ENCODE peak calls at places on chromosomes 13 and 19, in five cellular contexts. Z is CD4-positive, CD25-positive, alpha-beta regulatory T cell; J is stimulated activated naive CD8-positive, alpha-beta T cell treated with anti-CD3 and anti-CD28 coated beads, Interleukin-15, Interleukin-2, amounts not matched to agents 100 U/mL and 50 U/mL, for 24 hours; U is activated CD8-positive, alpha-beta memory T cell treated with anti-CD3 and anti-CD28 coated beads, Interleukin-2, amount 10 ng/mL, durations not matched to agents 7 days and 5 days; M is HCT116. Q is an unnamed sample.

GRCh38 chr13:91308299-91308698 is 39.2 kb upstream of the MIR17HG start:
- ATAC-seq in J (no peak), Z (no peak), M (peak), U (no peak), Q (no peak)

GRCh38 chr19:51386882-51387520 is 773 bp downstream of the LIM2 start:
- ATAC-seq in M (no peak), U (peak), Z (no peak), J (no peak), Q (peak)

GRCh38 chr19:33819496-33819874 is 22.8 kb downstream of the KCTD15 start:
- ATAC-seq in Z (no peak), M (no peak), J (no peak), U (no peak), Q (no peak)

GRCh38 chr13:112222971-112223370 is 153.2 kb upstream of the SPACA7 start:
- ATAC-seq in U (no peak), M (no peak), Z (no peak), J (no peak), Q (no peak)

GRCh38 chr13:46633416-46633815 is 80.4 kb downstream of the LRCH1 start:
- ATAC-seq in Z (no peak), M (peak), J (no peak), U (no peak), Q (no peak)

GRCh38 chr19:5030822-5031221 is 61.9 kb downstream of the KDM4B start:
- ATAC-seq in J (no peak), U (no peak), Z (no peak), M (no peak), Q (peak)

GRCh38 chr19:32914879-32915278 is 45.3 kb upstream of the SLC7A9 start:
- ATAC-seq in Z (no peak), U (no peak), M (no peak), J (no peak), Q (no peak)

GRCh38 chr13:46211116-46211515 is 612 bp upstream of the LRRC63 start:
- ATAC-seq in U (peak), J (peak), M (no peak), Z (peak), Q (peak)

GRCh38 chr19:18520848-18521691 is 800 bp downstream of the ELL start:
- ATAC-seq in U (no peak), J (no peak), M (no peak), Z (no peak), Q (peak)

GRCh38 chr19:13669780-13670355 is 94.5 kb upstream of the MRI1 start:
- ATAC-seq in M (no peak), J (no peak), U (no peak), Z (no peak), Q (no peak)

GRCh38 chr13:111006508-111007031 is 91.7 kb upstream of the ANKRD10 start:
- ATAC-seq in Z (no peak), M (peak), U (no peak), J (no peak), Q (no peak)

GRCh38 chr19:34962945-34963530 is 991 bp downstream of the ZNF792 start:
- ATAC-seq in U (no peak), Z (no peak), M (no peak), J (no peak), Q (no peak)

GRCh38 chr13:73275163-73275562 is 216.4 kb downstream of the KLF5 start:
- ATAC-seq in J (peak), U (peak), Z (no peak), M (no peak), Q (no peak)

GRCh38 chr13:34749046-34749445 is 193.0 kb upstream of the NBEA start:
- ATAC-seq in U (no peak), M (no peak), J (no peak), Z (no peak), Q (no peak)

GRCh38 chr13:41402695-41403511 is 54.4 kb upstream of the RGCC start:
- ATAC-seq in J (peak), Z (peak), M (peak), U (peak), Q (peak)

GRCh38 chr19:50890422-50891252 is 17.4 kb downstream of the KLK2 start:
- ATAC-seq in Z (peak), M (no peak), U (no peak), J (peak), Q (peak)

GRCh38 chr13:30128591-30128990 is 178.8 kb downstream of the KATNAL1 start:
- ATAC-seq in M (no peak), U (no peak), J (no peak), Z (no peak), Q (no peak)

GRCh38 chr13:54875111-54875510 is 1846.5 kb downstream of the OLFM4 start:
- ATAC-seq in M (no peak), J (no peak), U (no peak), Z (no peak), Q (no peak)

GRCh38 chr13:23630349-23631093 is 60.3 kb downstream of the TNFRSF19 start:
- ATAC-seq in M (no peak), U (no peak), Z (no peak), J (no peak), Q (no peak)

GRCh38 chr13:21539687-21540086 is 64.3 kb downstream of the MICU2 start:
- ATAC-seq in M (no peak), J (no peak), Z (no peak), U (no peak), Q (no peak)

GRCh38 chr13:32454886-32455593 is 27.1 kb upstream of the N4BP2L1 start:
- ATAC-seq in J (no peak), U (no peak), M (no peak), Z (no peak), Q (no peak)

GRCh38 chr13:52012512-52012836 is 276 bp downstream of the ALG11 start:
- ATAC-seq in U (no peak), J (no peak), M (peak), Z (no peak), Q (no peak)

GRCh38 chr19:49691243-49692101 is 556 bp downstream of the CPT1C start:
- ATAC-seq in J (no peak), Z (peak), M (no peak), U (no peak), Q (peak)

GRCh38 chr13:33218426-33218825 is 67.1 kb downstream of the STARD13 start:
- ATAC-seq in U (no peak), J (no peak), M (peak), Z (no peak), Q (no peak)

GRCh38 chr19:10575011-10575716 is 6.4 kb upstream of the CDKN2D start:
- ATAC-seq in U (no peak), J (no peak), Z (no peak), M (no peak), Q (no peak)

GRCh38 chr19:49856574-49857021 is 5.6 kb downstream of the PTOV1 start:
- ATAC-seq in Z (no peak), U (no peak), J (no peak), M (peak), Q (no peak)

GRCh38 chr13:110150384-110151091 is 156.4 kb downstream of the COL4A1 start:
- ATAC-seq in Z (no peak), M (no peak), U (no peak), J (no peak), Q (peak)

GRCh38 chr13:39810091-39810877 is 154.8 kb downstream of the COG6 start:
- ATAC-seq in Z (no peak), M (peak), U (no peak), J (no peak), Q (no peak)

GRCh38 chr13:105611424-105611823 is 924.0 kb downstream of the EFNB2 start:
- ATAC-seq in M (no peak), Z (no peak), J (no peak), U (no peak), Q (no peak)